ENCODE peak calls at places on chromosome 13, in seven cellular contexts. One of them, this sample, is unnamed.

GRCh38 chr13:107348931-107349330 is 781.0 kb upstream of the ARGLU1 start:
- DNase-seq in HCT116: no peak
- DNase-seq in stomach: no peak
- DNase-seq in breast epithelium: no peak
- DNase-seq in K562: no peak
- DNase-seq in H1: no peak
- DNase-seq in spleen: no peak
- DNase-seq in this sample: no peak

GRCh38 chr13:40275636-40276035 is 390.8 kb downstream of the FOXO1 start:
- DNase-seq in breast epithelium: no peak
- DNase-seq in spleen: no peak
- DNase-seq in H1: no peak
- DNase-seq in HCT116: no peak
- DNase-seq in stomach: no peak
- DNase-seq in K562: no peak
- DNase-seq in this sample: no peak

GRCh38 chr13:111639196-111639705 is 318.8 kb downstream of the TEX29 start:
- DNase-seq in stomach: no peak
- DNase-seq in K562: no peak
- DNase-seq in HCT116: no peak
- DNase-seq in spleen: no peak
- DNase-seq in breast epithelium: no peak
- DNase-seq in H1: no peak
- DNase-seq in this sample: no peak

GRCh38 chr13:33578786-33579185 is 239.2 kb upstream of the RFC3 start:
- DNase-seq in stomach: no peak
- DNase-seq in spleen: no peak
- DNase-seq in HCT116: no peak
- DNase-seq in breast epithelium: no peak
- DNase-seq in K562: no peak
- DNase-seq in H1: no peak
- DNase-seq in this sample: no peak

GRCh38 chr13:113029487-113030258 is 60.7 kb downstream of the MCF2L start:
- DNase-seq in stomach: peak; percentile 53
- DNase-seq in H1: peak; percentile 97
- DNase-seq in breast epithelium: no peak
- DNase-seq in HCT116: no peak
- DNase-seq in spleen: no peak
- DNase-seq in K562: peak; percentile 46
- DNase-seq in this sample: no peak

GRCh38 chr13:77457989-77458388 is 77.5 kb upstream of the SCEL start:
- DNase-seq in H1: no peak
- DNase-seq in spleen: no peak
- DNase-seq in breast epithelium: no peak
- DNase-seq in K562: no peak
- DNase-seq in HCT116: no peak
- DNase-seq in stomach: no peak
- DNase-seq in this sample: no peak

GRCh38 chr13:60303166-60303565 is 93.9 kb upstream of the TDRD3 start:
- DNase-seq in K562: no peak
- DNase-seq in breast epithelium: no peak
- DNase-seq in HCT116: no peak
- DNase-seq in H1: no peak
- DNase-seq in spleen: no peak
- DNase-seq in stomach: no peak
- DNase-seq in this sample: no peak

GRCh38 chr13:35621989-35622388 is 145.5 kb upstream of the MAB21L1 start:
- DNase-seq in stomach: no peak
- DNase-seq in K562: no peak
- DNase-seq in spleen: no peak
- DNase-seq in H1: no peak
- DNase-seq in breast epithelium: no peak
- DNase-seq in HCT116: no peak
- DNase-seq in this sample: no peak

GRCh38 chr13:42807236-42807635 is 25.9 kb downstream of the FAM216B start:
- DNase-seq in spleen: no peak
- DNase-seq in HCT116: no peak
- DNase-seq in stomach: no peak
- DNase-seq in H1: no peak
- DNase-seq in K562: no peak
- DNase-seq in breast epithelium: no peak
- DNase-seq in this sample: no peak

GRCh38 chr13:93559718-93560117 is 333.1 kb downstream of the GPC6 start:
- DNase-seq in spleen: no peak
- DNase-seq in stomach: no peak
- DNase-seq in H1: no peak
- DNase-seq in K562: no peak
- DNase-seq in HCT116: no peak
- DNase-seq in breast epithelium: no peak
- DNase-seq in this sample: no peak

GRCh38 chr13:83232626-83233025 is 649.6 kb downstream of the SLITRK1 start:
- DNase-seq in HCT116: no peak
- DNase-seq in stomach: no peak
- DNase-seq in breast epithelium: no peak
- DNase-seq in spleen: no peak
- DNase-seq in H1: no peak
- DNase-seq in K562: no peak
- DNase-seq in this sample: no peak

GRCh38 chr13:90902255-90902654 is 445.2 kb upstream of the MIR17HG start:
- DNase-seq in spleen: no peak
- DNase-seq in stomach: no peak
- DNase-seq in HCT116: no peak
- DNase-seq in H1: no peak
- DNase-seq in breast epithelium: no peak
- DNase-seq in K562: no peak
- DNase-seq in this sample: no peak

DNA sequence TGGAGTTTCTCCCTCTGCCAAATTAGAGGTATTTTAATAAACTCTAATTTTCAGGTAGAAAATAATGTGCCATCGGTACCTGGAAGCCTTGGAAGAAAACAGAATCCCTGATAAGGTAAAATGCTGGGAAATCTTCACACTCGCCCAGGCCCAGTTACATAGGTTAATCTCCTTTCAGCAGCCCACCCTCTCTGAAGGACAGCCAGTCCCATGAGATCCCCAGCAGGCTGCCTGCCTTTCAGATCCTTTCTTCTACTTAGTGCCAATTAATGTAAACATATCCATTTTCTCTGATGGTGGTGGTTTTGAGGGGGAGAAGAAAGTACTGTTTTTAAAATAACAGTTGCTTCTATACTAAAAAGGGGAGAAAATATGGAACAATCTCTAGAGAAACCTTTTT is 12.2 kb downstream of the SMAD9 start:
- DNase-seq in K562: no peak
- DNase-seq in spleen: no peak
- DNase-seq in H1: no peak
- DNase-seq in stomach: no peak
- DNase-seq in breast epithelium: no peak
- DNase-seq in HCT116: no peak
- DNase-seq in this sample: no peak
- TF ChIP-seq POLR2AphosphoS5 in K562: no peak
- TF ChIP-seq POLR2AphosphoS5 in spleen: no peak
- TF ChIP-seq POLR2AphosphoS5 in H1: no peak
- TF ChIP-seq POLR2AphosphoS5 in stomach: no peak
- TF ChIP-seq POLR2AphosphoS5 in breast epithelium: no peak
- TF ChIP-seq POLR2AphosphoS5 in HCT116: no peak
- TF ChIP-seq POLR2AphosphoS5 in this sample: no peak

GRCh38 chr13:98480915-98481510 is 95.9 kb downstream of the STK24 start:
- DNase-seq in breast epithelium: no peak
- DNase-seq in spleen: no peak
- DNase-seq in K562: peak; percentile 72
- DNase-seq in HCT116: no peak
- DNase-seq in stomach: no peak
- DNase-seq in H1: no peak
- DNase-seq in this sample: no peak

GRCh38 chr13:98479496-98480003 is 97.4 kb downstream of the STK24 start:
- DNase-seq in K562: no peak
- DNase-seq in spleen: no peak
- DNase-seq in stomach: no peak
- DNase-seq in H1: no peak
- DNase-seq in breast epithelium: no peak
- DNase-seq in HCT116: no peak
- DNase-seq in this sample: no peak

GRCh38 chr13:98476538-98476966 is 100.4 kb downstream of the STK24 start:
- DNase-seq in breast epithelium: no peak
- DNase-seq in HCT116: peak; percentile 64
- DNase-seq in K562: peak; percentile 79
- DNase-seq in spleen: peak; percentile 92
- DNase-seq in H1: no peak
- DNase-seq in stomach: peak; percentile 66
- DNase-seq in this sample: no peak

GRCh38 chr13:98476106-98476505 is 100.8 kb downstream of the STK24 start:
- DNase-seq in spleen: no peak
- DNase-seq in HCT116: no peak
- DNase-seq in K562: no peak
- DNase-seq in breast epithelium: no peak
- DNase-seq in H1: no peak
- DNase-seq in stomach: no peak
- DNase-seq in this sample: no peak

GRCh38 chr13:98478134-98479129 is 98.5 kb downstream of the STK24 start:
- DNase-seq in spleen: no peak
- DNase-seq in stomach: no peak
- DNase-seq in HCT116: no peak
- DNase-seq in K562: peak; percentile 69
- DNase-seq in breast epithelium: no peak
- DNase-seq in H1: no peak
- DNase-seq in this sample: no peak
- H3K4me1 ChIP-seq in spleen: peaks cover 49% of the 10 kb centered on the region
- H3K4me1 ChIP-seq in stomach: peaks cover 51% of the 10 kb centered on the region
- H3K4me1 ChIP-seq in HCT116: peaks cover 34% of the 10 kb centered on the region
- H3K4me1 ChIP-seq in K562: peaks cover 48% of the 10 kb centered on the region
- H3K4me1 ChIP-seq in breast epithelium: peaks cover 16% of the 10 kb centered on the region
- H3K4me1 ChIP-seq in H1: peaks cover 41% of the 10 kb centered on the region
- H3K4me1 ChIP-seq in this sample: peaks cover 8% of the 10 kb centered on the region

DNA sequence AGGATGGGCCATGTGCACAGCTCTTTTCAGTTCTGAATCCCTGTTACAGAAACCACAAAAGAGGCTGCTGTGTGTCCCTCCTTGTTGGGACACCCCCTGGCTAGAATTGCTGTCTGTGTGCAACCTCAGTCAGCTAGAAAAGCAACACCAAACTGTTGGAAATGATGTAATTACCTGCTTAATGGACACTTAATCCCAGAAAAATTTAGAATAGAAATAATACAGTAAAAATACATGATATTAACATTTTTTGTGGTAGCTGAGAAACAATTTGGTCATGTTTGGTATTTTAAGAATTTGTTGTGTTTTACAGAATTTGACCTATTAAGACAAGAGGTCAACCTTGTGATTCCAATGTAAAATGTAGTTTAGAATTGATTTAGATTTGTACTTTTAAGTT is 46.8 kb downstream of the FAM124A start:
- DNase-seq in spleen: no peak
- DNase-seq in breast epithelium: no peak
- DNase-seq in K562: no peak
- DNase-seq in stomach: no peak
- DNase-seq in HCT116: no peak
- DNase-seq in H1: no peak
- DNase-seq in this sample: no peak
- TF ChIP-seq POLR2AphosphoS5 in spleen: no peak
- TF ChIP-seq POLR2AphosphoS5 in breast epithelium: no peak
- TF ChIP-seq POLR2AphosphoS5 in K562: no peak
- TF ChIP-seq POLR2AphosphoS5 in stomach: no peak
- TF ChIP-seq POLR2AphosphoS5 in HCT116: no peak
- TF ChIP-seq POLR2AphosphoS5 in H1: no peak
- TF ChIP-seq POLR2AphosphoS5 in this sample: no peak

GRCh38 chr13:114126789-114127472 is 5.5 kb downstream of the RASA3 start:
- DNase-seq in breast epithelium: no peak
- DNase-seq in HCT116: no peak
- DNase-seq in K562: no peak
- DNase-seq in H1: no peak
- DNase-seq in stomach: no peak
- DNase-seq in spleen: no peak
- DNase-seq in this sample: no peak
- H3K4me1 ChIP-seq in breast epithelium: peaks cover 5% of the 10 kb centered on the region
- H3K4me1 ChIP-seq in HCT116: peaks cover 30% of the 10 kb centered on the region
- H3K4me1 ChIP-seq in K562: peaks cover 34% of the 10 kb centered on the region
- H3K4me1 ChIP-seq in H1: peaks cover 35% of the 10 kb centered on the region
- H3K4me1 ChIP-seq in stomach: peaks cover 36% of the 10 kb centered on the region
- H3K4me1 ChIP-seq in spleen: peaks cover 60% of the 10 kb centered on the region
- H3K4me1 ChIP-seq in this sample: peaks cover 5% of the 10 kb centered on the region

GRCh38 chr13:29497137-29497654 is 98.3 kb downstream of the SLC7A1 start:
- DNase-seq in K562: no peak
- DNase-seq in stomach: no peak
- DNase-seq in HCT116: no peak
- DNase-seq in H1: no peak
- DNase-seq in spleen: peak; percentile 73
- DNase-seq in breast epithelium: no peak
- DNase-seq in this sample: no peak
- TF ChIP-seq POLR2AphosphoS5 in K562: no peak
- TF ChIP-seq POLR2AphosphoS5 in stomach: peak; percentile 9
- TF ChIP-seq POLR2AphosphoS5 in HCT116: no peak
- TF ChIP-seq POLR2AphosphoS5 in H1: no peak
- TF ChIP-seq POLR2AphosphoS5 in spleen: no peak
- TF ChIP-seq POLR2AphosphoS5 in breast epithelium: no peak
- TF ChIP-seq POLR2AphosphoS5 in this sample: no peak